ENCODE peak calls at places on chromosomes 13 and 19, in four cellular contexts. K is Peyer's patch; X is WTC11; Y is stimulated activated naive CD8-positive, alpha-beta T cell treated with anti-CD3 and anti-CD28 coated beads, Interleukin-15, Interleukin-2, amounts not matched to agents 100 U/mL and 50 U/mL, for 24 hours. G is an unnamed sample.

GRCh38 chr13:99859178-99860177 is 112.1 kb downstream of the ZIC5 start:
- DNase-seq in K (no peak), X (no peak), Y (peak; percentile 81), G (peak; percentile 45)

GRCh38 chr19:44570984-44571684 is 41.7 kb upstream of the CEACAM20 start:
- DNase-seq in K (peak; percentile 28), X (peak; percentile 76), Y (peak; percentile 65), G (no peak)

GRCh38 chr19:28103916-28104315 is 1109.0 kb downstream of the UQCRFS1 start:
- DNase-seq in K (no peak), X (peak; percentile 16), Y (no peak), G (no peak)

GRCh38 chr19:4059931-4060620 is 6.6 kb downstream of the ZBTB7A start:
- DNase-seq in K (peak; percentile 80), X (no peak), Y (peak; percentile 80), G (peak; percentile 89)

GRCh38 chr19:2049741-2050348 is 1.2 kb downstream of the MKNK2 start:
- DNase-seq in K (peak; percentile 94), X (no peak), Y (peak; percentile 70), G (peak; percentile 86)

GRCh38 chr19:23999821-24000610 is 85.3 kb downstream of the ZNF726 start:
- DNase-seq in K (no peak), X (no peak), Y (no peak), G (no peak)

GRCh38 chr13:41648314-41648935 is 191.1 kb downstream of the RGCC start:
- DNase-seq in K (no peak), X (no peak), Y (no peak), G (no peak)

GRCh38 chr13:106490177-106490576 is 45.3 kb downstream of the EFNB2 start:
- DNase-seq in K (no peak), X (no peak), Y (no peak), G (no peak)

GRCh38 chr13:37429976-37430375 is 168.6 kb downstream of the POSTN start:
- DNase-seq in K (no peak), X (no peak), Y (no peak), G (no peak)

GRCh38 chr13:51643114-51643881 is 59.0 kb downstream of the WDFY2 start:
- DNase-seq in K (no peak), X (no peak), Y (no peak), G (no peak)